ENCODE peak calls at places on chromosomes 4 and X, in seven cellular contexts. A is A549, X is body of pancreas, F is stomach, G is transverse colon, Z is K562, Y is Peyer's patch. I is an unnamed sample.

GRCh38 chr4:20565075-20565721 is 135.1 kb upstream of the PACRGL start:
- DNase-seq in A (no peak), X (no peak), F (no peak), G (no peak), Z (no peak), Y (no peak), I (peak)

GRCh38 chr4:145880355-145880960 is 58.2 kb downstream of the ZNF827 start:
- DNase-seq in A (no peak), X (no peak), F (no peak), G (no peak), Z (no peak), Y (no peak), I (no peak)

GRCh38 chr4:42326524-42326923 is 70.8 kb upstream of the SHISA3 start:
- DNase-seq in A (no peak), X (no peak), F (no peak), G (no peak), Z (no peak), Y (no peak), I (no peak)

GRCh38 chrX:134794692-134795091 is 136.4 kb upstream of the PLAC1 start:
- DNase-seq in A (no peak), X (no peak), F (no peak), G (no peak), Z (no peak), Y (no peak), I (no peak)

GRCh38 chr4:36471903-36472302 is 190.5 kb downstream of the DTHD1 start:
- DNase-seq in A (no peak), X (no peak), F (no peak), G (no peak), Z (no peak), Y (no peak), I (no peak)

GRCh38 chr4:77481856-77482255 is 123.8 kb upstream of the CXCL13 start:
- DNase-seq in A (no peak), X (no peak), F (no peak), G (no peak), Z (no peak), Y (no peak), I (no peak)

GRCh38 chr4:28357985-28358384 is 1497.3 kb downstream of the STIM2 start:
- DNase-seq in A (no peak), X (no peak), F (no peak), G (no peak), Z (no peak), Y (no peak), I (no peak)

GRCh38 chr4:76758996-76759395 is 138.9 kb downstream of the SOWAHB start:
- DNase-seq in A (no peak), X (no peak), F (no peak), G (no peak), Z (no peak), Y (no peak), I (no peak)

GRCh38 chr4:1652088-1652487 is 32.0 kb downstream of the FAM53A start:
- DNase-seq in A (no peak), X (no peak), F (no peak), G (no peak), Z (no peak), Y (no peak), I (no peak)

GRCh38 chrX:11629593-11630211 is 36.0 kb downstream of the ARHGAP6 start:
- DNase-seq in A (no peak), X (peak), F (no peak), G (no peak), Z (no peak), Y (no peak), I (no peak)

GRCh38 chrX:153611298-153612095 is 12.6 kb upstream of the CCNQ start:
- DNase-seq in A (no peak), X (no peak), F (no peak), G (no peak), Z (no peak), Y (peak), I (no peak)

GRCh38 chr4:89579776-89580175 is 257.2 kb downstream of the SNCA start:
- DNase-seq in A (no peak), X (no peak), F (no peak), G (no peak), Z (no peak), Y (no peak), I (no peak)

GRCh38 chr4:20192754-20193521 is 58.8 kb upstream of the SLIT2 start:
- DNase-seq in A (no peak), X (no peak), F (no peak), G (no peak), Z (no peak), Y (no peak), I (peak)

GRCh38 chr4:168522371-168522770 is 25.5 kb downstream of the PALLD start:
- DNase-seq in A (no peak), X (no peak), F (no peak), G (no peak), Z (no peak), Y (no peak), I (no peak)

GRCh38 chrX:118726887-118727685 is at the start of gene IL13RA1:
- DNase-seq in A (peak), X (peak), F (peak), G (peak), Z (peak), Y (peak), I (peak)
- TF ChIP-seq POLR2A in A (peak), X (peak), F (no peak), G (peak), Z (peak), Y (peak), I (peak)

DNA sequence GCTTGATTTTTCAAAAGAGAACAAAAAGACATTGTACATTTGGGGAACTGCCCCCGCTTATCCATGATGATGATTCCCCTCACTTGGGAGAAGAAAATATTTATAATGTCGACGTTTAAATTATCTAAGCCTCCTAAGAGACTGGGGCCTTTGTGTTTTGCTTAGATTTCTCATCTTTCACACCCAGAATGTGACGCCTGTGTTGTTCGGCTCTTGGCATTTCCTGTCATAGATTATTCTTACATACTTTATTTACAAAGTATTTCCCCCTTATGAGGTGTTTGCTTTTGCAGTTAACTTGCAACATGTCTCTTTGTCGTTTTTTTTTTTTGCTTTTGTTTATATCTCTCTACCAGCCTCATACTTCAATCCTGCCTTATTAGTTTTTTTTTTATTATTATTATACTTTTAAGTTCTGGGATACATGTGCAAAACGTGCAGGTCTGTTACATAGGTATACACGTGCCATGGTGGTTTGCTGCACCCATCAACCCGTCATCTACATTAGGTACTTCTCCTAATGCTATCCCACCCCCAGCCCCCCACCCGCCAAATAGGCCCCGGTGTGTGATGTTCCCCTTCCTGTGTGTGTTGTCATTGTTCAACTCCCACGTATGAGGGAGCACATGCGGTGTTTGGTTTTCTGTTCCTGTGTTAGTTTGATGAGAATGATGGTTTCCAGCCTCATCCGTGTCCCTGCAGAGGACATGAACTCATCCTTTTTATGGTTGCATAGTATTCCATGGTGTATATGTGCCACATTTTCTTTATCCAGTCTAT is 127.8 kb downstream of the FNIP2 start:
- DNase-seq in A (no peak), X (no peak), F (no peak), G (no peak), Z (no peak), Y (no peak), I (peak)
- H3K27ac ChIP-seq in A (peak), X (peak), F (peak), G (peak), Z (no peak), Y (no peak), I (peak)

GRCh38 chr4:3059090-3059428 is 15.3 kb downstream of the HTT-AS start:
- DNase-seq in A (no peak), X (no peak), F (no peak), G (no peak), Z (no peak), Y (no peak), I (no peak)
- TF ChIP-seq POLR2A in A (no peak), X (no peak), F (no peak), G (no peak), Z (no peak), Y (no peak), I (no peak)

GRCh38 chrX:154827194-154827593 is 7.3 kb downstream of the SMIM9 start:
- DNase-seq in A (no peak), X (no peak), F (no peak), G (no peak), Z (no peak), Y (no peak), I (no peak)
- H3K27ac ChIP-seq in A (no peak), X (no peak), F (no peak), G (peak), Z (no peak), Y (peak), I (no peak)

DNA sequence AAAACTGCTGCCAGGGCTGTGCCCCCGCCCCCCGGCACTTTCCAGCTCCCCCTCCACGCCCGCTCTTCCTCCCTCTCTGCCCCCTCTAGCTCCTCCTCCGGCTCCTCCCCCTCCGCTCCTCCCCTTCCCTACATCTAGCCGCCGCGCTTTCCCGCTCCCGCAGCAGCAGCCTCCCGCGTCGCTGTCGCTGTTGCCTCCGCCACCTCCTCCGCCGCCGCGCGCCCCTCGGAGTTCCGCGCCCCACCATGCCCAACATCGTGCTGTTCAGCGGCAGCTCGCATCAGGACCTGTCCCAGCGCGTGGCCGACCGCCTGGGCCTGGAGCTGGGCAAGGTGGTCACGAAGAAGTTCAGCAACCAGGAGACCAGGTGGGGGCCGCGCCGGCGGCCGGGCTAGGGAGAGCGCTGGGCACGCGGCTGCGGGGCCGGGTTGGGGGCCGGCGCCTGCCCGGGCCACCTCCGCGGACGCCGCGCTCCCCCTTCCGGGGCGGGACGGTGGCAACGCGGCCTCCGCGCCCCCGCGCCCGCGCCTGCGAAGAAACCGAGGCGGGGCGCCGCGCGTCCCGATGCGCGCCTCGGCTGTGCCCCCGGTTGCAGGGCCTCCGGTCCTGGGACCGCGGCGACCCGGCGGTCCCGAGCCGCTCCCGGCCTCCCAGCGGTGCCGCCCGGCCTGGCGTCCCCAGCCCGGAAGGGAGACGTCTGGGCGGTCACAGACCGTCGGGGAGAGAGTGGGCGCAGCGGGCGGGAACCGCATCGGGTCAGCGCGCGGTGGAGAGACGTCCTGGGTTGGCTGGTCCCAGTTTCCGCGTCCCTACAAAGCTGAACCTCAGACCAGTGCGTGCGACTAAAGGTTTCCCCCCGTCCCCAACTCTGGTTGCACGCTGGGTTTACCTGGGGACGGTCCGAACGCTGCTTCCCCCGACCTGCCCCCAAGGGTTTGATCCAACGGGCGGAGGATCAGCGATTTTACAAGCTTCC is at the start of gene PRPS2:
- DNase-seq in A (peak), X (peak), F (peak), G (peak), Z (peak), Y (peak), I (peak)
- TF ChIP-seq POLR2A in A (peak), X (peak), F (no peak), G (peak), Z (peak), Y (peak), I (no peak)

I was measured in endothelial cell of umbilical vein.